ENCODE peak calls at places on chromosomes 16 and 17, in four cellular contexts. D, Z, T and F are unnamed samples.

GRCh38 chr17:60610481-60610880 is 10.5 kb downstream of the PPM1D start:
- DNase-seq in D (no peak), Z (no peak), T (no peak), F (peak)

GRCh38 chr16:82192665-82193064 is 22.6 kb upstream of the MPHOSPH6 start:
- DNase-seq in D (no peak), Z (no peak), T (no peak), F (peak)

GRCh38 chr17:53823341-53824050 is 769 bp downstream of the KIF2B start:
- DNase-seq in D (no peak), Z (no peak), T (no peak), F (no peak)

GRCh38 chr16:82653550-82654511 is 27.1 kb downstream of the CDH13 start:
- DNase-seq in D (peak), Z (peak), T (no peak), F (peak)

GRCh38 chr16:24851700-24852099 is 5.9 kb downstream of the SLC5A11 start:
- DNase-seq in D (no peak), Z (no peak), T (no peak), F (peak)

GRCh38 chr17:14748036-14748715 is 447.3 kb downstream of the HS3ST3B1 start:
- DNase-seq in D (no peak), Z (no peak), T (no peak), F (no peak)

GRCh38 chr17:21081967-21082366 is 39.2 kb upstream of the USP22 start:
- DNase-seq in D (no peak), Z (no peak), T (peak), F (no peak)

GRCh38 chr17:35708951-35709350 is 22.5 kb upstream of the RASL10B start:
- DNase-seq in D (peak), Z (no peak), T (no peak), F (no peak)

GRCh38 chr16:4330277-4330882 is 14.5 kb downstream of the GLIS2 start:
- DNase-seq in D (no peak), Z (peak), T (peak), F (peak)

GRCh38 chr17:79788989-79789942 is 7.6 kb downstream of the CBX8 start:
- DNase-seq in D (no peak), Z (no peak), T (no peak), F (no peak)

GRCh38 chr16:29873319-29873718 is 10.3 kb upstream of the CDIPT start:
- DNase-seq in D (no peak), Z (no peak), T (no peak), F (no peak)

GRCh38 chr17:72393553-72393952 is 272.7 kb downstream of the SOX9 start:
- DNase-seq in D (no peak), Z (no peak), T (no peak), F (peak)

GRCh38 chr16:86060381-86061317 is 161.7 kb downstream of the IRF8 start:
- DNase-seq in D (no peak), Z (no peak), T (no peak), F (no peak)

GRCh38 chr16:72850863-72851262 is 197.1 kb downstream of the ZFHX3 start:
- DNase-seq in D (no peak), Z (no peak), T (no peak), F (peak)

GRCh38 chr17:82734987-82735866 is at the start of gene FN3K:
- DNase-seq in D (no peak), Z (peak), T (peak), F (peak)

GRCh38 chr17:82536220-82537201 is 17.0 kb downstream of the FOXK2 start:
- DNase-seq in D (no peak), Z (no peak), T (no peak), F (peak)

GRCh38 chr16:8887952-8888560 is 5.9 kb downstream of the LITAFD start:
- DNase-seq in D (no peak), Z (peak), T (no peak), F (no peak)

GRCh38 chr17:52170963-52171572 is 12.6 kb upstream of the CA10 start:
- DNase-seq in D (no peak), Z (peak), T (no peak), F (no peak)

GRCh38 chr17:77728022-77728671 is 230.4 kb upstream of the TNRC6C start:
- DNase-seq in D (no peak), Z (peak), T (no peak), F (no peak)

GRCh38 chr17:67211742-67212141 is 33.3 kb downstream of the HELZ start:
- DNase-seq in D (no peak), Z (peak), T (no peak), F (no peak)

GRCh38 chr16:66740010-66740409 is 11.4 kb downstream of the DYNC1LI2 start:
- DNase-seq in D (no peak), Z (peak), T (peak), F (peak)

GRCh38 chr17:62933986-62934385 is 32.0 kb upstream of the TANC2 start:
- DNase-seq in D (no peak), Z (no peak), T (no peak), F (no peak)

GRCh38 chr16:65698943-65699342 is 577.1 kb upstream of the CDH11 start:
- DNase-seq in D (no peak), Z (no peak), T (no peak), F (no peak)
- TF ChIP-seq MYC in D (no peak), Z (no peak), T (no peak), F (no peak)

GRCh38 chr17:1294157-1294717 is 14.8 kb downstream of the TRARG1 start:
- DNase-seq in D (no peak), Z (no peak), T (no peak), F (no peak)
- H3K9ac ChIP-seq in D (no peak), Z (no peak), T (no peak), F (no peak)

GRCh38 chr16:3022208-3022696 is 1.5 kb downstream of the HCFC1R1 start:
- DNase-seq in D (no peak), Z (peak), T (peak), F (peak)
- TF ChIP-seq MYC in D (no peak), Z (no peak), T (no peak), F (no peak)

DNA sequence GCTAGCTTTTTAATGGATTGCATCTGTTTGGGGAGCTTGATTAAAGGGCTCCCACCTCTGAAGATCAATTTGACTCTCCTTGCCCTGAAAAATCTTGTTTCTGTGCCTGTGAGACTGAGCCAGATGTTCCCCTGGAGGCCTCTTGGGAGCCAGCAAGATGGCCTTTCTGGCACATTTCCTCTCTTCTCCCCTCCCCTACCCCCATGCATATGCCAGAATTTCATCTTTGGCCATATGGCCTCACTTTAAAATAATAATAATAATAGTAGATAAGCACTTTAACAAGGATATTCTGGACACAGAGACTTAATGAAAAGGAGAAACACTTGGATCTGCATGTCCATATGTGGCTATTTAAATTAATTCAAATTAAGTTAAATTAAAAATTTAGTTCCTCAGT is 144.1 kb upstream of the CES5A start:
- DNase-seq in D (no peak), Z (no peak), T (no peak), F (no peak)
- H3K9ac ChIP-seq in D (no peak), Z (no peak), T (no peak), F (no peak)

GRCh38 chr16:87701505-87701921 is 64.3 kb downstream of the KLHDC4 start:
- DNase-seq in D (no peak), Z (no peak), T (no peak), F (no peak)
- TF ChIP-seq MYC in D (no peak), Z (no peak), T (no peak), F (no peak)

GRCh38 chr17:7587831-7588230 is 2.1 kb downstream of the SOX15 start:
- DNase-seq in D (no peak), Z (no peak), T (no peak), F (no peak)
- H3K9ac ChIP-seq in D (no peak), Z (no peak), T (peak), F (no peak)